ENCODE peak calls at places on chromosomes 11 and 22, in five cellular contexts. One of them, this sample, is unnamed.

GRCh38 chr22:40224702-40225101 is 47.0 kb downstream of the TNRC6B start:
- DNase-seq in tibial artery: no peak
- DNase-seq in LHCN-M2: no peak
- DNase-seq in H1: no peak
- DNase-seq in nucleus accumbens: no peak
- DNase-seq in this sample: no peak

GRCh38 chr11:93571612-93572011 is 28.4 kb upstream of the SMCO4 start:
- DNase-seq in tibial artery: no peak
- DNase-seq in LHCN-M2: no peak
- DNase-seq in H1: no peak
- DNase-seq in nucleus accumbens: no peak
- DNase-seq in this sample: no peak

GRCh38 chr11:2591805-2592204 is 108.0 kb downstream of the KCNQ1OT1 start:
- DNase-seq in tibial artery: no peak
- DNase-seq in LHCN-M2: no peak
- DNase-seq in H1: no peak
- DNase-seq in nucleus accumbens: no peak
- DNase-seq in this sample: no peak

GRCh38 chr11:43269229-43269928 is 42.4 kb upstream of the API5 start:
- DNase-seq in tibial artery: no peak
- DNase-seq in LHCN-M2: no peak
- DNase-seq in H1: no peak
- DNase-seq in nucleus accumbens: peak
- DNase-seq in this sample: no peak

GRCh38 chr11:34439521-34440258 is 956 bp downstream of the CAT start:
- DNase-seq in tibial artery: no peak
- DNase-seq in LHCN-M2: no peak
- DNase-seq in H1: no peak
- DNase-seq in nucleus accumbens: no peak
- DNase-seq in this sample: no peak

GRCh38 chr11:108983621-108984020 is 318.8 kb downstream of the DDX10 start:
- DNase-seq in tibial artery: no peak
- DNase-seq in LHCN-M2: peak
- DNase-seq in H1: no peak
- DNase-seq in nucleus accumbens: no peak
- DNase-seq in this sample: no peak

GRCh38 chr11:721347-721912 is 15.4 kb downstream of the EPS8L2 start:
- DNase-seq in tibial artery: peak
- DNase-seq in LHCN-M2: no peak
- DNase-seq in H1: no peak
- DNase-seq in nucleus accumbens: no peak
- DNase-seq in this sample: no peak

GRCh38 chr11:66211100-66211499 is 57.3 kb upstream of the RAB1B start:
- DNase-seq in tibial artery: no peak
- DNase-seq in LHCN-M2: no peak
- DNase-seq in H1: no peak
- DNase-seq in nucleus accumbens: no peak
- DNase-seq in this sample: no peak

GRCh38 chr22:32576553-32577255 is 102.1 kb downstream of the FBXO7 start:
- DNase-seq in tibial artery: no peak
- DNase-seq in LHCN-M2: no peak
- DNase-seq in H1: no peak
- DNase-seq in nucleus accumbens: no peak
- DNase-seq in this sample: no peak

GRCh38 chr11:30775123-30775522 is 189.0 kb upstream of the MPPED2 start:
- DNase-seq in tibial artery: no peak
- DNase-seq in LHCN-M2: no peak
- DNase-seq in H1: no peak
- DNase-seq in nucleus accumbens: no peak
- DNase-seq in this sample: no peak

GRCh38 chr22:46402505-46402904 is 67.0 kb downstream of the TRMU start:
- DNase-seq in tibial artery: no peak
- DNase-seq in LHCN-M2: no peak
- DNase-seq in H1: no peak
- DNase-seq in nucleus accumbens: no peak
- DNase-seq in this sample: no peak

GRCh38 chr22:37274380-37274862 is 7.9 kb upstream of the CYTH4 start:
- DNase-seq in tibial artery: peak
- DNase-seq in LHCN-M2: no peak
- DNase-seq in H1: no peak
- DNase-seq in nucleus accumbens: no peak
- DNase-seq in this sample: no peak

This sample was measured in stimulated activated naive CD8-positive, alpha-beta T cell treated with anti-CD3 and anti-CD28 coated beads, Interleukin-15, amount 100 ng/mL, for 72 hours.